ENCODE peak calls at places on chromosomes 1 and 21, in four cellular contexts. One of them, this sample, is unnamed. For H3K4me1, the result is how much of the 10 kb centered on the place peaks cover.

GRCh38 chr21:29678616-29679015 is 261.2 kb downstream of the GRIK1 start:
- DNase-seq in OCI-LY7: no peak
- DNase-seq in heart right ventricle: no peak
- DNase-seq in H9: no peak
- DNase-seq in this sample: no peak

GRCh38 chr1:228902781-228903572 is 167.7 kb downstream of the RHOU start:
- DNase-seq in OCI-LY7: no peak
- DNase-seq in heart right ventricle: peak
- DNase-seq in H9: no peak
- DNase-seq in this sample: peak

GRCh38 chr1:218367118-218367517 is 22.0 kb downstream of the TGFB2 start:
- DNase-seq in OCI-LY7: no peak
- DNase-seq in heart right ventricle: no peak
- DNase-seq in H9: no peak
- DNase-seq in this sample: no peak

GRCh38 chr21:43345046-43345745 is 81.7 kb downstream of the SIK1 start:
- DNase-seq in OCI-LY7: no peak
- DNase-seq in heart right ventricle: no peak
- DNase-seq in H9: no peak
- DNase-seq in this sample: no peak

GRCh38 chr1:36965301-36966159 is 68.8 kb downstream of the GRIK3 start:
- DNase-seq in OCI-LY7: no peak
- DNase-seq in heart right ventricle: no peak
- DNase-seq in H9: no peak
- DNase-seq in this sample: no peak

GRCh38 chr1:169779150-169779549 is 15.6 kb downstream of the METTL18 start:
- DNase-seq in OCI-LY7: no peak
- DNase-seq in heart right ventricle: no peak
- DNase-seq in H9: no peak
- DNase-seq in this sample: no peak

GRCh38 chr1:213874789-213875188 is 113.0 kb upstream of the PROX1 start:
- DNase-seq in OCI-LY7: no peak
- DNase-seq in heart right ventricle: no peak
- DNase-seq in H9: no peak
- DNase-seq in this sample: no peak

GRCh38 chr1:165891461-165891860 is 64.0 kb downstream of the UCK2 start:
- DNase-seq in OCI-LY7: no peak
- DNase-seq in heart right ventricle: no peak
- DNase-seq in H9: no peak
- DNase-seq in this sample: no peak

GRCh38 chr1:182003953-182004586 is 57.4 kb downstream of the ZNF648 start:
- DNase-seq in OCI-LY7: no peak
- DNase-seq in heart right ventricle: peak
- DNase-seq in H9: peak
- DNase-seq in this sample: no peak

GRCh38 chr1:187763976-187764375 is 935.2 kb downstream of the PLA2G4A start:
- DNase-seq in OCI-LY7: no peak
- DNase-seq in heart right ventricle: no peak
- DNase-seq in H9: no peak
- DNase-seq in this sample: no peak

GRCh38 chr1:53931523-53931922 is 14.0 kb downstream of the IFT25 start:
- DNase-seq in OCI-LY7: no peak
- DNase-seq in heart right ventricle: no peak
- DNase-seq in H9: no peak
- DNase-seq in this sample: no peak

GRCh38 chr1:153552335-153552734 is 3.3 kb upstream of the S100A3 start:
- DNase-seq in OCI-LY7: no peak
- DNase-seq in heart right ventricle: no peak
- DNase-seq in H9: peak
- DNase-seq in this sample: no peak

GRCh38 chr1:2949966-2950925 is 71.0 kb upstream of the ACTRT2 start:
- DNase-seq in OCI-LY7: peak
- DNase-seq in heart right ventricle: no peak
- DNase-seq in H9: no peak
- DNase-seq in this sample: no peak

GRCh38 chr1:205049479-205049878 is 6.5 kb downstream of the CNTN2 start:
- DNase-seq in OCI-LY7: no peak
- DNase-seq in heart right ventricle: no peak
- DNase-seq in H9: no peak
- DNase-seq in this sample: no peak

GRCh38 chr1:160342953-160343869 is at the start of the genes COPA and NCSTN:
- DNase-seq in OCI-LY7: peak
- DNase-seq in heart right ventricle: peak
- DNase-seq in H9: peak
- DNase-seq in this sample: peak

GRCh38 chr1:50620680-50621329 is 197.6 kb upstream of the DMRTA2 start:
- DNase-seq in OCI-LY7: peak
- DNase-seq in heart right ventricle: no peak
- DNase-seq in H9: peak
- DNase-seq in this sample: peak

GRCh38 chr1:16464917-16465625 is 24.5 kb downstream of the NECAP2 start:
- DNase-seq in OCI-LY7: no peak
- DNase-seq in heart right ventricle: no peak
- DNase-seq in H9: no peak
- DNase-seq in this sample: no peak

GRCh38 chr1:178361847-178362246 is 134.9 kb downstream of the CLEC20A start:
- DNase-seq in OCI-LY7: peak
- DNase-seq in heart right ventricle: no peak
- DNase-seq in H9: no peak
- DNase-seq in this sample: no peak
- TF ChIP-seq CTCF in OCI-LY7: peak
- TF ChIP-seq CTCF in heart right ventricle: no peak
- TF ChIP-seq CTCF in H9: peak
- TF ChIP-seq CTCF in this sample: no peak

DNA sequence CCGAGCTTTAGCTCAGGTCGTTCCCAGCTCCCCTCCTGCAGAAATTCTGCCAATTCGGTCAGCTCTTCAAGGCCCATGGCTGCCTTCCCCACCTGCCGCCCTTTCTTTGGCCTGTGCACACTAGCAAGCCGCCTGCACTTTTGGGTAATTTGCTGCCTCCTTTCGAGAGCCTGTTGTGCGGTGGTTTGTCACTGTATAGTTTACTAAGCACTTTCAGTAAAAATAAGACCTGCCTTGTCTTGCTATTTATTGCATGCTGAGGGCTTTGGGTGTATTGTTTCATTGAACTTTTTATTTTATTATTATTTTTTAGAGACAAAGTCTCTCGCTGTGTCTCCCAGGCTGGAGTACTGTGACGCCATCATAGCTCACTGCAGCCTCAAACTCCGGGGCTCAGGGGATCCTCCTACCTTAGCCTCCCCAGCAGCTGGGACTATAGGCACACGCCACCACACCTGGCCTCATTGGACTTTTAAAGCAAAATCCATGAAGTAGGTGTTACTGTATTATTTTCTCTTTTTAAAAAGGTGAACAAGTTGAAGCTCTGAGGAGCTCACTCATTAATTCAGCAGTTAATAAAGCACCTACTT is 1.1 kb upstream of the FABP3 start:
- DNase-seq in OCI-LY7: no peak
- DNase-seq in heart right ventricle: no peak
- DNase-seq in H9: no peak
- DNase-seq in this sample: no peak
- H3K4me1 ChIP-seq in OCI-LY7: under half
- H3K4me1 ChIP-seq in heart right ventricle: under half
- H3K4me1 ChIP-seq in H9: under half
- H3K4me1 ChIP-seq in this sample: under half

GRCh38 chr1:151512326-151512725 is 1.1 kb downstream of the CGN start:
- DNase-seq in OCI-LY7: no peak
- DNase-seq in heart right ventricle: no peak
- DNase-seq in H9: peak
- DNase-seq in this sample: no peak

GRCh38 chr1:151515265-151515664 is 4.1 kb downstream of the CGN start:
- DNase-seq in OCI-LY7: no peak
- DNase-seq in heart right ventricle: no peak
- DNase-seq in H9: no peak
- DNase-seq in this sample: no peak

GRCh38 chr1:151514366-151514765 is 3.2 kb downstream of the CGN start:
- DNase-seq in OCI-LY7: no peak
- DNase-seq in heart right ventricle: no peak
- DNase-seq in H9: no peak
- DNase-seq in this sample: no peak

GRCh38 chr1:151512801-151513625 is 1.8 kb downstream of the CGN start:
- DNase-seq in OCI-LY7: no peak
- DNase-seq in heart right ventricle: no peak
- DNase-seq in H9: peak
- DNase-seq in this sample: peak

GRCh38 chr1:151513626-151514101 is 2.5 kb downstream of the CGN start:
- DNase-seq in OCI-LY7: peak
- DNase-seq in heart right ventricle: no peak
- DNase-seq in H9: peak
- DNase-seq in this sample: peak
- H3K27ac ChIP-seq in OCI-LY7: no peak
- H3K27ac ChIP-seq in heart right ventricle: no peak
- H3K27ac ChIP-seq in H9: peak
- H3K27ac ChIP-seq in this sample: peak

DNA sequence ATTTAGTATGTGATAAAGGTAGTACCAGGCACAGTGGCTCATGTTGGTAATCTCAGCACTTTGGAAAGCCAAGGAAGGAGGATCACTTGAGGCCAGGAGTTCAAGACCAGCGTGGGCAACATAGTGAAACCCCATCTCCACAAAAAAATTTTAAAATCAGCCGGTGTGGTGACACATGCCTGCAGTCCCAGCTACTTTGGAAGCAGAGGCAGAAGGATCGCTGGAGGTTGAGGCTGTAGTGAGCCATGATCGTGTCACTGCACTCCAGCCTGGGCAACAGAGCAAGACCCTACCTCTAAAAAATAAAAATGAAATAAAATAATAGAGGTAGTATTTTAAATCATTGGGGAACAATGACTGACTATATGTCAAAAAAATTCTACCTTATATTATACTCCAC is 17.2 kb downstream of the SASS6 start:
- DNase-seq in OCI-LY7: no peak
- DNase-seq in heart right ventricle: no peak
- DNase-seq in H9: no peak
- DNase-seq in this sample: no peak
- TF ChIP-seq CTCF in OCI-LY7: no peak
- TF ChIP-seq CTCF in heart right ventricle: no peak
- TF ChIP-seq CTCF in H9: no peak
- TF ChIP-seq CTCF in this sample: no peak

GRCh38 chr1:66374148-66374547 is 159.8 kb upstream of the SGIP1 start:
- DNase-seq in OCI-LY7: no peak
- DNase-seq in heart right ventricle: no peak
- DNase-seq in H9: no peak
- DNase-seq in this sample: no peak
- H3K4me1 ChIP-seq in OCI-LY7: half or more
- H3K4me1 ChIP-seq in heart right ventricle: under half
- H3K4me1 ChIP-seq in H9: under half
- H3K4me1 ChIP-seq in this sample: under half

DNA sequence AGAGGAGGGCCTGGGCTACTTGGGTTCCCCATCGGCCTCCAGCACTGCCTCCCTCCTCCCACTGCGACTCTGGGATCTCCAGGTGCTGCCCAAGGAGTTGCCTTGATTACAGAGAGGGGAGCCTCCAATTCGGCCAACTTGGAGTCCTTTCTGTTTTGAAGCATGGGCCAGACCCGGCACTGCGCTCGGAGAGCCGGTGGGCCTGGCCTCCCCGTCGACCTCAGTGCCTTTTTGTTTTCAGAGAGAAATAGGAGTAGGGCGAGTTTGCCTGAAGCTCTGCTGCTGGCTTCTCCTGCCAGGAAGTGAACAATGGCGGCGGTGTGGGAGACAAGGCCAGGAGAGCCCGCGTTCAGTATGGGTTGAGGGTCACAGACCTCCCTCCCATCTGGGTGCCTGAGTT is 24.4 kb downstream of the EIF2D start:
- DNase-seq in OCI-LY7: no peak
- DNase-seq in heart right ventricle: no peak
- DNase-seq in H9: no peak
- DNase-seq in this sample: no peak
- H3K27ac ChIP-seq in OCI-LY7: no peak
- H3K27ac ChIP-seq in heart right ventricle: no peak
- H3K27ac ChIP-seq in H9: no peak
- H3K27ac ChIP-seq in this sample: peak